ENCODE peak calls at places on chromosomes 16 and 17, in five cellular contexts. W is H1, G is HepG2, K is K562, R is GM12878. N is an unnamed sample.

GRCh38 chr16:68280160-68280559 is 15.8 kb downstream of the SLC7A6 start:
- DNase-seq in W (no peak), G (no peak), K (no peak), R (no peak), N (no peak)

GRCh38 chr16:2002406-2003230 is 7.0 kb downstream of the ZNF598 start:
- DNase-seq in W (no peak), R (no peak), K (no peak), G (no peak), N (no peak)

GRCh38 chr16:69741951-69742904 is 12.5 kb downstream of the NOB1 start:
- DNase-seq in R (no peak), W (no peak), K (no peak), G (no peak), N (no peak)

GRCh38 chr16:17173134-17173729 is 297.5 kb downstream of the XYLT1 start:
- DNase-seq in W (no peak), G (peak), K (no peak), R (no peak), N (no peak)

GRCh38 chr16:79122343-79122742 is 478.2 kb downstream of the MAF start:
- DNase-seq in W (no peak), R (no peak), G (no peak), K (no peak), N (no peak)

GRCh38 chr17:37493249-37494027 is 3.7 kb downstream of the DUSP14 start:
- DNase-seq in K (no peak), G (peak), W (no peak), R (no peak), N (no peak)

GRCh38 chr17:2364132-2365116 is 27.1 kb downstream of the SGSM2 start:
- DNase-seq in W (no peak), G (no peak), R (no peak), K (no peak), N (no peak)

GRCh38 chr17:46822388-46822921 is 4.0 kb upstream of the WNT3 start:
- DNase-seq in G (no peak), W (peak), R (no peak), K (peak), N (no peak)

GRCh38 chr17:67531291-67531690 is 154.2 kb downstream of the PITPNC1 start:
- DNase-seq in G (no peak), R (no peak), W (peak), K (no peak), N (peak)

GRCh38 chr17:59238904-59239303 is 18.6 kb downstream of the GDPD1 start:
- DNase-seq in W (no peak), R (no peak), K (no peak), G (no peak), N (no peak)

GRCh38 chr16:27781195-27781524 is 231.2 kb downstream of the KATNIP start:
- DNase-seq in R (no peak), G (no peak), K (no peak), W (no peak), N (no peak)

GRCh38 chr17:82948081-82948511 is 108.3 kb upstream of the ZNF750 start:
- DNase-seq in G (no peak), R (no peak), W (no peak), K (no peak), N (no peak)

GRCh38 chr17:82161216-82161615 is 51.4 kb downstream of the CCDC57 start:
- DNase-seq in K (no peak), W (no peak), G (no peak), R (no peak), N (no peak)

GRCh38 chr16:9102379-9102778 is 10.9 kb downstream of the HAPSTR1 start:
- DNase-seq in R (no peak), G (no peak), K (no peak), W (no peak), N (no peak)

GRCh38 chr16:58753711-58754134 is 19.6 kb upstream of the GOT2 start:
- DNase-seq in G (no peak), K (no peak), R (no peak), W (no peak), N (no peak)

GRCh38 chr17:45293413-45294211 is 23.2 kb downstream of the MAP3K14 start:
- DNase-seq in W (no peak), R (no peak), K (peak), G (peak), N (no peak)

GRCh38 chr17:77037943-77038342 is 102.8 kb upstream of the SEC14L1 start:
- DNase-seq in W (no peak), G (no peak), R (no peak), K (no peak), N (no peak)

GRCh38 chr17:59765038-59765437 is 57.6 kb downstream of the VMP1 start:
- DNase-seq in W (no peak), G (no peak), R (no peak), K (no peak), N (no peak)

GRCh38 chr17:60594747-60595146 is 5.2 kb upstream of the PPM1D start:
- DNase-seq in G (no peak), W (no peak), R (no peak), K (no peak), N (no peak)

GRCh38 chr17:70646673-70647072 is 477.3 kb downstream of the KCNJ2 start:
- DNase-seq in K (no peak), W (no peak), G (no peak), R (no peak), N (no peak)

GRCh38 chr16:69106491-69107291 is 1.2 kb downstream of the HAS3 start:
- DNase-seq in R (no peak), G (no peak), W (peak), K (no peak), N (peak)

GRCh38 chr17:5821057-5821456 is 236.7 kb upstream of the NLRP1 start:
- DNase-seq in W (peak), G (peak), R (no peak), K (no peak), N (no peak)

GRCh38 chr16:77690416-77690815 is 31.9 kb upstream of the NUDT7 start:
- DNase-seq in R (no peak), G (no peak), W (no peak), K (no peak), N (no peak)

GRCh38 chr16:24700549-24701392 is 28.7 kb upstream of the TNRC6A start:
- DNase-seq in W (no peak), K (peak), R (no peak), G (peak), N (no peak)

GRCh38 chr17:33202011-33202410 is 91.1 kb downstream of the ASIC2 start:
- DNase-seq in W (no peak), K (no peak), G (no peak), R (no peak), N (no peak)

GRCh38 chr16:31268891-31269290 is 9.1 kb downstream of the ITGAM start:
- DNase-seq in R (no peak), K (no peak), W (peak), G (no peak), N (no peak)

GRCh38 chr17:18968945-18969887 is 17.3 kb downstream of the SLC5A10 start:
- DNase-seq in K (peak), W (no peak), G (no peak), R (no peak), N (no peak)

GRCh38 chr17:77441130-77441920 is 300.6 kb downstream of the SEC14L1 start:
- DNase-seq in W (no peak), G (no peak), R (peak), K (no peak), N (peak)

GRCh38 chr17:77944390-77945222 is 13.9 kb upstream of the TNRC6C start:
- DNase-seq in W (no peak), G (no peak), R (no peak), K (no peak), N (no peak)

GRCh38 chr16:64950262-64950661 is 171.6 kb downstream of the CDH11 start:
- DNase-seq in G (no peak), K (no peak), R (no peak), W (peak), N (no peak)

GRCh38 chr16:76650579-76650978 is 373.4 kb downstream of the CNTNAP4 start:
- DNase-seq in K (no peak), R (no peak), G (peak), W (no peak), N (no peak)

GRCh38 chr16:82111944-82112343 is 58.1 kb downstream of the MPHOSPH6 start:
- DNase-seq in R (no peak), K (no peak), G (no peak), W (no peak), N (no peak)

GRCh38 chr16:56370836-56371235 is 54.5 kb downstream of the AMFR start:
- DNase-seq in G (no peak), W (no peak), K (no peak), R (no peak), N (no peak)

GRCh38 chr17:61255609-61256008 is 144.0 kb upstream of the TBX2 start:
- DNase-seq in R (no peak), K (no peak), W (no peak), G (no peak), N (no peak)

DNA sequence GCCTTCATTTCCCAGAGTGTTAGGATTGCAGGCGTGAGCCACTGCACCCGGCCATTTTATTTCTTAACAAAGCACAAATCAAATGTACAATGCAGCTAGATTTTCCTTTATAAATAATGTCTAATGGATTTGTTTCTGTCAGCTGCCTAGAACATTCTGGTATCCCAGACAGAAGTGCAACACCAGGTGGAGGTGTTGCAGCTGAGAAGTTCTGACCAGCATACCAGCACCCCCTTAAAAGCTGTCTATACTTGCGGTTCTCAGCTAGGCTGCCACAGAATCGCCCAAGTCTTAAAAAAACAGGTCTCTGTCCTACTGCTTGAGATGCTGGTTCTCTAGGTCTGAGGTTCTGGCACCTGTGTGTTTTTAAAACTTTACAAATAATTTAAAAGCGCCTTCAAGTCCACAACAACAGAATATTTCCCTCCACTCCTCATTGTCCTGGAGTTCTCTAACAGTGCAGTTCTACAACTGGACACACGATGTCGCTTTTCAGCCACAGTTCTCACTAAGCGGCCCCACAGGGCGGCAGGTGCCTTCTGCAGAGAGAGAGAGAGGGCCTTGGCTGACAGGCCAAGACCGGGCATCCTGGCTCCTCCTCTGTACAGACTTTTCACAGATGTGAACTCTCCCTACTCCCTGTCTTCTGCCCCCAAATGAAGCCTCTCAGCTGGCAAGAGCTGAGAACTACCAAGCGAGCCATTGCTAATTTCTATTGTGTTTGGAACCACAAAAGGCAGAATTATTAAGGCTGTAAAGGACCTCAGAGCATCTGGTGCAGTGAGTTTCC is 32.6 kb upstream of the MEOX1 start:
- DNase-seq in K (peak), G (peak), R (no peak), W (peak), N (peak)
- TF ChIP-seq POLR2A in K (no peak), G (no peak), R (no peak), W (no peak), N (no peak)

GRCh38 chr16:379961-380836 is 1.6 kb downstream of the PGAP6 start:
- DNase-seq in W (no peak), R (no peak), K (no peak), G (no peak), N (no peak)

GRCh38 chr16:381788-382717 is at the start of gene PGAP6:
- DNase-seq in R (no peak), G (no peak), K (peak), W (peak), N (peak)

GRCh38 chr16:386641-387156 is 4.9 kb upstream of the PGAP6 start:
- DNase-seq in W (no peak), R (no peak), K (no peak), G (no peak), N (no peak)

GRCh38 chr16:380837-381787 is 666 bp downstream of the PGAP6 start:
- DNase-seq in R (no peak), K (peak), G (no peak), W (peak), N (peak)

DNA sequence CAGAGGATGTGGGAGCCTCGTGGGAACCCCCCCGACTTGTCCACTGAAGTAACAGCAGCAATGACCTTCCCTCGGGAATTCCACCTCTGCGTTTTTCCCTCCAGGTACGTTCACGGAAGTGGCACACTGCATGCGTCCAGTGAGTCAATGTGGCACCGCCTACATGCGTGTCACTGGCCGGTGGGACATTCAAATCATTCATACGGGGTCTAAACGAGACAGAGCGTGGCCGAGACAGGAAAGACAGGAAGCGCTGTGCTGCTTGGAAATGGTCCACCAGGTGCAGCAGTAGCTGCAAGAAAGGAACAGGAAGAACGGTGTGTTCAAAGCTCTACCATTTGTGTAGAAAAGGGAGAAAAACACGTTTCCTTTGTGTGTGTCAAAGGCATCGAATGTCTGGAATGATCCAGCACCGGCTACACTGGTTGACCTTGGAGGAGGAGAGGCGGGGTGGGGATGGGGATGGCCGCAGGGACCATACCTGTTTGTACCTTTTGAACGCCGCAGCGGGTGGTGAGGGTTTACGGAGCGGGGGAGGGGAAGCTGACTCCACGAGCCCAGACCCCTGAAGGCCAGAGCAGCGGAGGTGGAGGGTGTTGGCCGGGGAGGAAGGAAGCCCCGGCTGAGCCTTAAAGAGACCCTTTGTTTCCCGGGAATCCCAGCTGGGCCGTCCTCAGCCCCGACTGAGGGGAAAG is 1.7 kb upstream of the PGAP6 start:
- DNase-seq in R (peak), W (peak), G (no peak), K (no peak), N (no peak)
- TF ChIP-seq TAF1 in R (peak), W (no peak), G (no peak), K (no peak), N (no peak)

GRCh38 chr17:38798614-38799500 is 499 bp downstream of the PIP4K2B start:
- DNase-seq in G (peak), K (peak), R (no peak), W (no peak), N (peak)

GRCh38 chr17:38797091-38797490 is 2.3 kb downstream of the PIP4K2B start:
- DNase-seq in R (no peak), G (no peak), K (no peak), W (no peak), N (no peak)

GRCh38 chr17:38800237-38800760 is 943 bp upstream of the PIP4K2B start:
- DNase-seq in K (no peak), R (no peak), G (no peak), W (no peak), N (no peak)

GRCh38 chr17:38797828-38798227 is 1.5 kb downstream of the PIP4K2B start:
- DNase-seq in R (no peak), K (no peak), G (no peak), W (no peak), N (no peak)

GRCh38 chr17:38799501-38800236 is at the start of gene PIP4K2B:
- DNase-seq in K (peak), R (peak), W (peak), G (peak), N (peak)
- TF ChIP-seq POLR2A in K (peak), R (peak), W (peak), G (no peak), N (peak)

GRCh38 chr16:4016648-4017047 is 99.6 kb downstream of the ADCY9 start:
- DNase-seq in R (no peak), W (no peak), K (no peak), G (no peak), N (no peak)
- TF ChIP-seq TAF1 in R (no peak), W (no peak), K (no peak), G (no peak), N (no peak)

GRCh38 chr17:73261952-73262675 is 434 bp upstream of the CPSF4L start:
- DNase-seq in R (no peak), K (no peak), W (peak), G (peak), N (no peak)
- TF ChIP-seq POLR2A in R (no peak), K (no peak), W (no peak), G (peak), N (no peak)

GRCh38 chr17:6868579-6868978 is 37.0 kb upstream of the TEKT1 start:
- DNase-seq in G (peak), W (no peak), R (no peak), K (no peak), N (no peak)

GRCh38 chr17:6872941-6873340 is 41.4 kb upstream of the TEKT1 start:
- DNase-seq in G (no peak), W (no peak), R (no peak), K (no peak), N (no peak)

GRCh38 chr17:6870841-6871240 is 39.3 kb upstream of the TEKT1 start:
- DNase-seq in G (no peak), R (no peak), W (no peak), K (no peak), N (no peak)
- TF ChIP-seq TAF1 in G (no peak), R (no peak), W (no peak), K (no peak), N (no peak)

GRCh38 chr17:75755990-75756389 is 9.0 kb downstream of the GALK1 start:
- DNase-seq in W (peak), R (no peak), K (no peak), G (no peak), N (no peak)

GRCh38 chr17:75755205-75755901 is 9.6 kb downstream of the GALK1 start:
- DNase-seq in W (peak), R (no peak), G (no peak), K (no peak), N (no peak)

GRCh38 chr17:75753514-75754377 is 11.2 kb downstream of the GALK1 start:
- DNase-seq in G (peak), K (peak), W (peak), R (no peak), N (peak)

GRCh38 chr17:75753193-75753513 is 11.8 kb downstream of the GALK1 start:
- DNase-seq in K (no peak), W (no peak), R (no peak), G (no peak), N (no peak)

DNA sequence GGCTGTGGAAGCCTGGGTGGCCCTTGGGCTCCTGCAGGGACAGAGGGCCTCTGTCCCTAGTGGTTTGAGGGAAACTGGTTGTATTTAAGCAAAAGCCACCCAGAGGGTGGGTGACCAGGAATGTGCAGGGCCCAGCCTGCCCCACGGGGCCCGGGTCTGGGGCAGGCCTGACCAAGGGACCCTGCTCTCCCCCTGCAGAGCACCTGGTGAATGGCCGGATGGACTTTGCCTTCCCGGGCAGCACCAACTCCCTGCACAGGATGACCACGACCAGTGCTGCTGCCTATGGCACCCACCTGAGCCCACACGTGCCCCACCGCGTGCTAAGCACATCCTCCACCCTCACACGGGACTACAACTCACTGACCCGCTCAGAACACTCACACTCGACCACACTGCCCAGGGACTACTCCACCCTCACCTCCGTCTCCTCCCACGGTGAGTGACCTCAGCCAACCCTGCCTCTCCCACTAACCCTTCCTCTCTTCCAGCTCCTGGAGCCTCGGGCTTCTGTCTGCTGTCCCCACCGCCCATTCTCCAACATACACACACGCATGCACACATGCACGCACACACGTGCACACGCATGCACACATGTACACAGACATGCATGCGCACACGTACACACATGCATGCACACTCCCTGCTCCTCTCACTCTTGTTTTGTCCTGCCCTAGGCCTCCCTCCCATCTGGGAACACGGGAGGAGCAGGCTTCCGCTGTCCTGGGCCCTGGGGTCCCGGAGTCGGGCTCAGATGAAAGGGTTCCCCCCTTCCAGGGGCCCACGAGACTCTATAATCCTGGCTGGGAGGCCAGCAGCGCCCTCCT is 10.4 kb downstream of the GALK1 start:
- DNase-seq in G (peak), K (peak), R (no peak), W (peak), N (no peak)
- TF ChIP-seq POLR2A in G (peak), K (peak), R (peak), W (no peak), N (no peak)

N was measured in GM12892.